ENCODE peak calls at places on chromosomes 16 and 17, in six cellular contexts. D is A549, I is WTC11, H is HepG2, G is K562, N is H1. F is an unnamed sample.
A peak's percentile ranks its signal among the peaks of the same experiment; 100 is the strongest.

GRCh38 chr17:10614536-10615155 is 42.5 kb downstream of the MYH3 start:
- DNase-seq in D (peak; percentile 77), I (peak; percentile 84), H (peak; percentile 45), G (peak; percentile 53), N (peak; percentile 81), F (peak; percentile 45)

GRCh38 chr17:77692571-77693161 is 265.8 kb upstream of the TNRC6C start:
- DNase-seq in D (no peak), I (no peak), H (no peak), G (no peak), N (no peak), F (no peak)

GRCh38 chr17:35239823-35240222 is 3.0 kb upstream of the SLFN5 start:
- DNase-seq in D (no peak), I (no peak), H (no peak), G (no peak), N (no peak), F (no peak)

GRCh38 chr17:56176101-56176500 is 22.8 kb downstream of the ANKFN1 start:
- DNase-seq in D (no peak), I (no peak), H (no peak), G (no peak), N (no peak), F (no peak)

GRCh38 chr17:382644-383533 is 30.3 kb upstream of the RPH3AL start:
- DNase-seq in D (peak; percentile 40), I (peak; percentile 81), H (peak; percentile 65), G (peak; percentile 10), N (peak; percentile 81), F (no peak)

GRCh38 chr16:11253009-11253994 is 2.7 kb downstream of the SOCS1 start:
- DNase-seq in D (no peak), I (no peak), H (no peak), G (peak; percentile 46), N (no peak), F (no peak)

GRCh38 chr16:51149251-51149661 is 1.8 kb downstream of the SALL1 start:
- DNase-seq in D (no peak), I (no peak), H (no peak), G (no peak), N (no peak), F (no peak)

GRCh38 chr17:81898029-81898866 is 3.8 kb upstream of the NPB start:
- DNase-seq in D (peak; percentile 69), I (no peak), H (no peak), G (no peak), N (no peak), F (no peak)

GRCh38 chr16:27291106-27291505 is 22.5 kb upstream of the NSMCE1 start:
- DNase-seq in D (no peak), I (no peak), H (no peak), G (no peak), N (no peak), F (no peak)

GRCh38 chr17:76104896-76105231 is 1.3 kb upstream of the EXOC7 start:
- DNase-seq in D (no peak), I (no peak), H (peak; percentile 39), G (no peak), N (no peak), F (no peak)

GRCh38 chr16:58426095-58426494 is 33.8 kb downstream of the GINS3 start:
- DNase-seq in D (no peak), I (no peak), H (no peak), G (no peak), N (no peak), F (no peak)

GRCh38 chr16:80804061-80804450 is 342 bp downstream of the CDYL2 start:
- DNase-seq in D (no peak), I (peak; percentile 29), H (peak; percentile 6), G (no peak), N (peak; percentile 65), F (peak; percentile 51)

GRCh38 chr17:79933863-79934652 is 94.8 kb upstream of the CBX4 start:
- DNase-seq in D (peak; percentile 60), I (no peak), H (no peak), G (no peak), N (no peak), F (peak; percentile 68)

GRCh38 chr16:57775661-57776469 is 26.4 kb downstream of the KIFC3 start:
- DNase-seq in D (no peak), I (peak; percentile 92), H (peak; percentile 52), G (peak; percentile 23), N (peak; percentile 84), F (no peak)

GRCh38 chr17:3660311-3660891 is 8.0 kb downstream of the TAX1BP3 start:
- DNase-seq in D (no peak), I (no peak), H (no peak), G (no peak), N (no peak), F (no peak)

GRCh38 chr17:80920406-80920805 is 71.2 kb upstream of the CHMP6 start:
- DNase-seq in D (no peak), I (no peak), H (no peak), G (no peak), N (no peak), F (no peak)

GRCh38 chr17:44122825-44123355 is 551 bp downstream of the HDAC5 start:
- DNase-seq in D (no peak), I (no peak), H (no peak), G (no peak), N (no peak), F (no peak)

GRCh38 chr16:9859706-9860105 is 322.5 kb downstream of the GRIN2A start:
- DNase-seq in D (no peak), I (no peak), H (no peak), G (no peak), N (no peak), F (no peak)

GRCh38 chr16:84633622-84634021 is 14.7 kb upstream of the KLHL36 start:
- DNase-seq in D (no peak), I (no peak), H (no peak), G (no peak), N (no peak), F (no peak)

DNA sequence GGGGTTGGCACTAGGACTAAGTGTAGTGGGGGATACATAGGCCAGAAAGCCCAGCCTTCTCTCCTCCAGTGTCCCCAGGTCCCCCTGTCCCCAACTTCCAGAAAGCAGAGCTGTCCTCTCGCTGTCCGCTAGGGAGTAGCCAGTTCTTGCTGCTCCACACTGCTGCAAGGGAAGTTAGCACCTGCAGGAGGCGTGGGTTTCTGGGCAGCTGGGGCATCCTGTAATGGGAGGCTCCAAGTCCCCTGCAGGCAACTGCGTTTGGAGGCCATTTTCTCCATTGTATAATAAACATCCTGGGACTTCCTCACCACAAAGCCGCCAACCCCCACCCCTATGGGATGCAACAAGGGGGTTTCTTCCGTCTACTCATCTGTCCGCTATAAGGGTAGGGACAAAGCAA is 1.7 kb downstream of the RPRML start:
- DNase-seq in D (peak; percentile 73), I (peak; percentile 84), H (peak; percentile 54), G (peak; percentile 64), N (peak; percentile 82), F (no peak)
- TF ChIP-seq JUN in D (no peak), I (no peak), H (no peak), G (no peak), N (no peak), F (no peak)

GRCh38 chr17:58587713-58588117 is 73.3 kb upstream of the MTMR4 start:
- DNase-seq in D (peak; percentile 81), I (peak; percentile 77), H (peak; percentile 63), G (peak; percentile 73), N (peak; percentile 70), F (peak; percentile 68)
- TF ChIP-seq JUN in D (no peak), I (no peak), H (no peak), G (peak; percentile 13), N (no peak), F (no peak)

GRCh38 chr17:42163113-42163512 is 8.3 kb upstream of the RAB5C start:
- DNase-seq in D (peak; percentile 49), I (peak; percentile 87), H (peak; percentile 49), G (peak; percentile 68), N (peak; percentile 94), F (no peak)
- TF ChIP-seq JUN in D (no peak), I (no peak), H (no peak), G (no peak), N (no peak), F (no peak)

DNA sequence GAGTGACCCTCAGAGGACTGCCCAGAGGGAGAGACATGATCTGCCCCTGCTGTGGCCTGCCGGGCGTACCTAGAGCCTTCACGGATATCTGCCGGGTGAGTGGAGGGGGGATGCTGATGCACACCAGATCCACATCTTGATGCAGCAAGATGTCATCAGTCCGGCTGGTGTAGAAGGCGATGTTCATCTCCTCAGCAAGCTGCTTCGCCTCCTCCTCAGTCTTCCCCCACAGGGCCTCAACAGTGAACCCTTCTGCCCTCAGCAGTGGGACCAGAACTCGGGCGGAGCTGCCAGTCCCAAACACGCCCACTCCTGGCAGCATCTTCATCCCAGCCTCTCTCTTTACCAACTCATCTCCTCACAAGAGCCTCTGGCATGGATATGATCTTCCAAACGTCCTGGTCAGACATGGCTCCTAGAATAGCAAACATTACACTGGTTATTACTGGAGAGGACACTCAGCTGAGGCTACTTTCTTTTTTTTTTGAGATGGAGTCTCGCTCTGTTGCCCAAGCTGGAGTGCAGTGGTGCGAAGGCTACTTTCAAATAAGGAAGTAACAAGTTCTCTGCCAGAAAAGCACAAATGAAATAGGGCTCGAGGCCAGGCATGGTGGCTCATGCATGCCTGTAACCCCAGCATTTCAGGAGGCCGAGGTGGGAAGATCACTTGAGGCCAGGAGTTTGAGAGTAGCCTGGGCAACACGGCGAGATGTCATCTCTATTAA is 18.9 kb downstream of the C16orf86 start:
- DNase-seq in D (no peak), I (no peak), H (no peak), G (no peak), N (no peak), F (no peak)
- TF ChIP-seq JUN in D (no peak), I (no peak), H (no peak), G (no peak), N (no peak), F (no peak)

GRCh38 chr16:66539628-66540469 is 10.1 kb downstream of the TK2 start:
- DNase-seq in D (no peak), I (no peak), H (no peak), G (no peak), N (no peak), F (no peak)
- TF ChIP-seq JUN in D (no peak), I (no peak), H (no peak), G (no peak), N (no peak), F (no peak)